ENCODE peak calls at places on chromosomes 6 and 20, in five cellular contexts. One of them, this sample, is unnamed.

GRCh38 chr6:82033631-82034211 is 213.8 kb downstream of the IBTK start:
- DNase-seq in A549: no peak
- DNase-seq in A673: no peak
- DNase-seq in cardiac muscle cell: peak; percentile 66
- DNase-seq in spleen: no peak
- DNase-seq in this sample: no peak

GRCh38 chr20:6122873-6123649 is at the start of gene FERMT1:
- DNase-seq in A549: peak; percentile 85
- DNase-seq in A673: peak; percentile 29
- DNase-seq in cardiac muscle cell: peak; percentile 78
- DNase-seq in spleen: no peak
- DNase-seq in this sample: peak; percentile 83

GRCh38 chr20:62642666-62643520 is 590 bp downstream of the SLCO4A1 start:
- DNase-seq in A549: no peak
- DNase-seq in A673: peak; percentile 53
- DNase-seq in cardiac muscle cell: no peak
- DNase-seq in spleen: peak; percentile 91
- DNase-seq in this sample: no peak

GRCh38 chr6:148943451-148943850 is 196.6 kb downstream of the UST start:
- DNase-seq in A549: no peak
- DNase-seq in A673: no peak
- DNase-seq in cardiac muscle cell: peak; percentile 54
- DNase-seq in spleen: no peak
- DNase-seq in this sample: no peak

GRCh38 chr20:38130687-38131587 is 34.1 kb downstream of the TGM2 start:
- DNase-seq in A549: no peak
- DNase-seq in A673: no peak
- DNase-seq in cardiac muscle cell: no peak
- DNase-seq in spleen: peak; percentile 51
- DNase-seq in this sample: peak; percentile 49

GRCh38 chr20:38892091-38892981 is 33.9 kb upstream of the FAM83D start:
- DNase-seq in A549: no peak
- DNase-seq in A673: no peak
- DNase-seq in cardiac muscle cell: no peak
- DNase-seq in spleen: peak; percentile 69
- DNase-seq in this sample: no peak

GRCh38 chr20:15342987-15343639 is 1005.7 kb upstream of the FLRT3 start:
- DNase-seq in A549: no peak
- DNase-seq in A673: no peak
- DNase-seq in cardiac muscle cell: no peak
- DNase-seq in spleen: no peak
- DNase-seq in this sample: no peak

GRCh38 chr20:37397076-37397953 is 51.4 kb downstream of the SRC start:
- DNase-seq in A549: peak; percentile 44
- DNase-seq in A673: no peak
- DNase-seq in cardiac muscle cell: peak; percentile 14
- DNase-seq in spleen: no peak
- DNase-seq in this sample: no peak

GRCh38 chr20:60528141-60528540 is 569.9 kb downstream of the CDH26 start:
- DNase-seq in A549: no peak
- DNase-seq in A673: no peak
- DNase-seq in cardiac muscle cell: no peak
- DNase-seq in spleen: no peak
- DNase-seq in this sample: no peak

GRCh38 chr20:61024390-61024789 is 227.7 kb upstream of the CDH4 start:
- DNase-seq in A549: no peak
- DNase-seq in A673: no peak
- DNase-seq in cardiac muscle cell: no peak
- DNase-seq in spleen: no peak
- DNase-seq in this sample: no peak

GRCh38 chr6:10824297-10824696 is 14.0 kb downstream of the MAK start:
- DNase-seq in A549: no peak
- DNase-seq in A673: no peak
- DNase-seq in cardiac muscle cell: no peak
- DNase-seq in spleen: no peak
- DNase-seq in this sample: no peak

GRCh38 chr20:1083431-1084080 is 34.8 kb upstream of the PSMF1 start:
- DNase-seq in A549: no peak
- DNase-seq in A673: peak; percentile 22
- DNase-seq in cardiac muscle cell: no peak
- DNase-seq in spleen: no peak
- DNase-seq in this sample: no peak

GRCh38 chr20:37519508-37520416 is 1.3 kb upstream of the NNAT start:
- DNase-seq in A549: no peak
- DNase-seq in A673: peak; percentile 56
- DNase-seq in cardiac muscle cell: no peak
- DNase-seq in spleen: no peak
- DNase-seq in this sample: no peak

GRCh38 chr6:124535746-124536145 is 426.5 kb upstream of the RNF217 start:
- DNase-seq in A549: peak; percentile 1
- DNase-seq in A673: no peak
- DNase-seq in cardiac muscle cell: peak; percentile 61
- DNase-seq in spleen: no peak
- DNase-seq in this sample: no peak

GRCh38 chr20:58112017-58112781 is 116.3 kb downstream of the ANKRD60 start:
- DNase-seq in A549: peak; percentile 53
- DNase-seq in A673: peak; percentile 61
- DNase-seq in cardiac muscle cell: peak; percentile 30
- DNase-seq in spleen: no peak
- DNase-seq in this sample: no peak

GRCh38 chr6:77105091-77105490 is 358.2 kb downstream of the HTR1B start:
- DNase-seq in A549: no peak
- DNase-seq in A673: no peak
- DNase-seq in cardiac muscle cell: no peak
- DNase-seq in spleen: no peak
- DNase-seq in this sample: no peak

GRCh38 chr20:17681741-17682102 is 320 bp downstream of the RRBP1 start:
- DNase-seq in A549: no peak
- DNase-seq in A673: no peak
- DNase-seq in cardiac muscle cell: no peak
- DNase-seq in spleen: no peak
- DNase-seq in this sample: no peak

GRCh38 chr20:10716855-10717254 is 43.1 kb upstream of the JAG1 start:
- DNase-seq in A549: no peak
- DNase-seq in A673: peak; percentile 90
- DNase-seq in cardiac muscle cell: no peak
- DNase-seq in spleen: no peak
- DNase-seq in this sample: no peak

GRCh38 chr6:23445157-23445710 is 680.8 kb upstream of the NRSN1 start:
- DNase-seq in A549: no peak
- DNase-seq in A673: no peak
- DNase-seq in cardiac muscle cell: peak; percentile 63
- DNase-seq in spleen: no peak
- DNase-seq in this sample: no peak

GRCh38 chr6:123323419-123324329 is 313.1 kb downstream of the TRDN start:
- DNase-seq in A549: no peak
- DNase-seq in A673: peak; percentile 59
- DNase-seq in cardiac muscle cell: peak; percentile 16
- DNase-seq in spleen: no peak
- DNase-seq in this sample: no peak

GRCh38 chr20:17466641-17467040 is 64.5 kb downstream of the BFSP1 start:
- DNase-seq in A549: no peak
- DNase-seq in A673: no peak
- DNase-seq in cardiac muscle cell: no peak
- DNase-seq in spleen: no peak
- DNase-seq in this sample: no peak

GRCh38 chr6:73585566-73586415 is 65.0 kb upstream of the EEF1A1 start:
- DNase-seq in A549: peak; percentile 48
- DNase-seq in A673: peak; percentile 81
- DNase-seq in cardiac muscle cell: peak; percentile 84
- DNase-seq in spleen: no peak
- DNase-seq in this sample: no peak

GRCh38 chr20:37309941-37310590 is 20.6 kb downstream of the MANBAL start:
- DNase-seq in A549: no peak
- DNase-seq in A673: no peak
- DNase-seq in cardiac muscle cell: no peak
- DNase-seq in spleen: no peak
- DNase-seq in this sample: no peak

GRCh38 chr20:49593441-49594142 is 25.7 kb upstream of the PTGIS start:
- DNase-seq in A549: no peak
- DNase-seq in A673: no peak
- DNase-seq in cardiac muscle cell: no peak
- DNase-seq in spleen: no peak
- DNase-seq in this sample: no peak

GRCh38 chr20:49589747-49590146 is 21.8 kb upstream of the PTGIS start:
- DNase-seq in A549: no peak
- DNase-seq in A673: no peak
- DNase-seq in cardiac muscle cell: no peak
- DNase-seq in spleen: no peak
- DNase-seq in this sample: no peak

GRCh38 chr20:49592120-49592519 is 24.2 kb upstream of the PTGIS start:
- DNase-seq in A549: no peak
- DNase-seq in A673: no peak
- DNase-seq in cardiac muscle cell: no peak
- DNase-seq in spleen: no peak
- DNase-seq in this sample: no peak

GRCh38 chr20:49591217-49591865 is 23.4 kb upstream of the PTGIS start:
- DNase-seq in A549: no peak
- DNase-seq in A673: no peak
- DNase-seq in cardiac muscle cell: peak; percentile 84
- DNase-seq in spleen: no peak
- DNase-seq in this sample: no peak

DNA sequence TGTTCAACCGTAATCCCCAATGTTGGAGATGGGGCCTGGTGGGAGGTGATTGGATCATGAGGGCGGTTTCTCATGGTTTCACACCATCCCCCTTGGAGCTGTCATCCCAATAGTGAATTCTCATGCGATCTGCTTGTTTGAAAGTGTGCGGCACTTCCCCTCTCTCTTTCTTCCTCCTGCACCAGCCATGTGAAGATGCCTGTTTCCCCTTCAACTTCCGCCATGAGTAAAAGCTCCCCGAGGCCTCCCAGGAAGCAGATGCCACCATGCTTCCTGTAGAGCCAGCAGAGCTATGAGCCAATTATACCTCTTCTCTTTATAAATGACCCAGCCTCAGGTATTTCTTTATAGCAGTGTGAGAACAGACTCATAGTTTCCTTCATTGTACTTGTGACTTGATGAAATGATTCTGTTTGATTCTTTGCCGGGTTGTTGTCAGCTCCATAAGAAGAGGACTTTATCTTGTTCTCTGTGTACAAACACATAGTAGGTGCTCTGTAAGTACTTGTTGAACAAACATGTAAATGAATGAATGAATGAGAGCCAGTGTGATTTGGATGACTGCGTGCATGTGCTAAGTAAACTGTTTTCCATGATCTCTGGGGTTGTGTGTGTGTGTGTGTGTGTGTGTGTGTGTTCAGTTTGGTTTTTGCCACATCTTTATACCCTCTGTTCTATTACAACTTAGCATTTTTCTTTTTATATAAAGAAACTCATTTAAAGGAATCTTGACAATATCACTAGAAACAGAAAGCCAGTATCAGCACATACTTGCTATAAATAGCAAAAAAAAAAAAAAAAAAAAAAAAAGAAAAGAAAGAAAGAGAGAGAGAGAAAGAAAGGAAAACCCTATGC is 22.5 kb upstream of the PTGIS start:
- DNase-seq in A549: no peak
- DNase-seq in A673: no peak
- DNase-seq in cardiac muscle cell: no peak
- DNase-seq in spleen: no peak
- DNase-seq in this sample: no peak
- H3K4me1 ChIP-seq in A549: peaks cover 30% of the 10 kb centered on the region
- H3K4me1 ChIP-seq in A673: no peaks in the 10 kb centered on the region
- H3K4me1 ChIP-seq in cardiac muscle cell: peaks cover 6% of the 10 kb centered on the region
- H3K4me1 ChIP-seq in spleen: no peaks in the 10 kb centered on the region
- H3K4me1 ChIP-seq in this sample: peaks cover 46% of the 10 kb centered on the region

DNA sequence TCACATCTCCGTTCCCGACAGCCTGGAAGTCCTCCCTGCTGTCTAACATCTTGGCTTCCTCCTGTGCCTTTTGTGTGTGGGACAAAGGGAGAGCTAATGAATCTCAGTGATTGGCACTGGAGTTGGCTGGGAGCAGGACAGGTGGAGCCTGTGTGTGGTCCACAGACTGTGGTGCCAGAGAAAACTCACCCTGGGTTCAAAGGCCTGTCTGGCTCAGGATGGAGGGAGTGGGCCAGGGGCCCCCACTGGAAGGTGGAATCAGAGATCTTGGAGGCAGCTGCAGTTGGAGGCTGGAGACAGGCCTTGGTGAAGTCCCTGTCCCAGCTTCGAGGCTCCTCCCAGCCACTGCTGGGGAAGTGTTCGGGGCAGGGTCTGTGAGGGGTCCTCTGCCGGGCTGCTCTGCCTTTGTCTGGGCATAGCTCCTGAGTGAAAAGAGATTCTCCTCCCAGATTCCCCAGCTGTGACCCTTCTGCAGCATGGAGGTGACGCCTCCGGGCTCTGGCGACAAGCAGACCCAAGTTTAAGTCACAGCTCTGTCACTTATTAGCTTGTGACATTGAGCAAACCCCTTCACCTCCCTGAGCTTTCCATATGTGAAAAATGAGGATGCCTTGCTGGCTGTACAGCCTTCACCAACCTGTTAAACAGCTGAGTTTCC is 13.9 kb upstream of the ITPR3 start:
- DNase-seq in A549: no peak
- DNase-seq in A673: no peak
- DNase-seq in cardiac muscle cell: no peak
- DNase-seq in spleen: no peak
- DNase-seq in this sample: no peak
- H3K27ac ChIP-seq in A549: peak overlapping the region; percentile 58
- H3K27ac ChIP-seq in A673: no peak overlapping the region
- H3K27ac ChIP-seq in cardiac muscle cell: no peak overlapping the region
- H3K27ac ChIP-seq in spleen: no peak overlapping the region
- H3K27ac ChIP-seq in this sample: no peak overlapping the region

DNA sequence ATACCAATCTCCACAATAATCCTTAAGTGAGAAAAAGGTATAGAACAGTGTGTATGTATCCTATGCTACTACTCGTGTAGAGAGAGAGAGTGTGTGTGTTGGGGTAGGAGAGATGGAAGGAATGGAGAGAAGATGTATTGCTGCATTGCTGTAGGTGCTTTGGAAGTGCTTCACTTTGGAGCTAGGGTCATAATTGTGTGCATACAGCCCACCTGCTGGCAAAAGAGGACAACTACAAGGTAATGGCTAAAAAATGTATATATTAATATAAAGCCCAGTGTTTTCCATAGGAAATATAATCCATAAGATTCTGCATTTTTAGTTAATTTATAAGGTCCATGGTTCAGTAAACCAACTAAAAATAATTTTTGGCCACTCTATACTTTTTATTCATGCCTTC is 36.1 kb downstream of the SERAC1 start:
- DNase-seq in A549: peak; percentile 18
- DNase-seq in A673: peak; percentile 55
- DNase-seq in cardiac muscle cell: peak; percentile 47
- DNase-seq in spleen: no peak
- DNase-seq in this sample: no peak
- TF ChIP-seq CTCF in A549: peak; percentile 42
- TF ChIP-seq CTCF in A673: peak; percentile 52
- TF ChIP-seq CTCF in cardiac muscle cell: peak; percentile 55
- TF ChIP-seq CTCF in spleen: peak; percentile 29
- TF ChIP-seq CTCF in this sample: peak; percentile 21

DNA sequence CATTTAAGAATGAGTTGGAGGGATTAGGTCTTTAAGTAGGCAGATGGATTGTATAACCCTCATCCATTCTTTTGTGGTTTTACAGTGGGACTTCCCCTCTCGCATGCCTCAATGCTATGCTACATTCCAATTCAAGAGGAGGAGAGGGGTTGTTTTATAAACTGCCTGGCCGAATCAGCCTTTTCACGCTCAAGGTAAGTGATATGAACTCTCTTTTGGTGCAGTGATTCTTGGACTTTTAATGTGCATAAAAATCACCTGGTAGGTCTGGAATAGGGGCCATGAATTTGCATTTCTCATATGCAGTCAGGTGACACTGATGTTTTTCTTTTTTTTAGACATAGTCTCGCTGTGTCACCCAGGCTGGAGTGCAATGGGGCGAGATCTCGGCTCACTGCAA is 10.8 kb downstream of the ASXL1 start:
- DNase-seq in A549: no peak
- DNase-seq in A673: no peak
- DNase-seq in cardiac muscle cell: peak; percentile 41
- DNase-seq in spleen: no peak
- DNase-seq in this sample: no peak
- H3K4me1 ChIP-seq in A549: peaks cover 48% of the 10 kb centered on the region
- H3K4me1 ChIP-seq in A673: no peaks in the 10 kb centered on the region
- H3K4me1 ChIP-seq in cardiac muscle cell: no peaks in the 10 kb centered on the region
- H3K4me1 ChIP-seq in spleen: peaks cover 24% of the 10 kb centered on the region
- H3K4me1 ChIP-seq in this sample: peaks cover 40% of the 10 kb centered on the region